ENCODE peak calls at places on chromosomes 7 and 10, in four cellular contexts. A is body of pancreas; L is CD4-positive, alpha-beta memory T cell; C is astrocyte. I is an unnamed sample.
A peak's percentile ranks its signal among the peaks of the same experiment; 100 is the strongest.

GRCh38 chr10:79274279-79275104 is 72.8 kb upstream of the PPIF start:
- DNase-seq in A (peak; percentile 56), L (no peak), C (peak; percentile 62), I (peak; percentile 88)

GRCh38 chr10:116274141-116274861 is 1.3 kb upstream of the GFRA1 start:
- DNase-seq in A (peak; percentile 16), C (no peak), L (no peak), I (no peak)

GRCh38 chr10:100346351-100346764 is 675 bp upstream of the SCD start:
- DNase-seq in C (peak; percentile 75), A (peak; percentile 28), L (peak; percentile 21), I (peak; percentile 88)

GRCh38 chr7:147510913-147511312 is 1079.7 kb upstream of the C7orf33 start:
- DNase-seq in A (no peak), L (no peak), C (peak; percentile 44), I (no peak)

GRCh38 chr7:158584392-158584791 is 3.2 kb downstream of the PTPRN2 start:
- DNase-seq in A (no peak), C (no peak), L (no peak), I (no peak)

GRCh38 chr7:92830532-92831110 is 5.8 kb downstream of the CDK6 start:
- DNase-seq in L (no peak), A (no peak), C (peak; percentile 35), I (no peak)

GRCh38 chr10:93006435-93007039 is 54.1 kb upstream of the CYP26C1 start:
- DNase-seq in C (peak; percentile 44), A (no peak), L (no peak), I (no peak)

GRCh38 chr7:28623863-28624262 is 211.5 kb downstream of the CREB5 start:
- DNase-seq in A (no peak), C (no peak), L (no peak), I (no peak)

GRCh38 chr10:791639-792038 is 102.2 kb upstream of the DIP2C start:
- DNase-seq in A (no peak), C (no peak), L (no peak), I (no peak)

GRCh38 chr10:97876387-97876786 is 26.7 kb downstream of the GOLGA7B start:
- DNase-seq in A (no peak), C (no peak), L (no peak), I (no peak)

GRCh38 chr10:122435212-122435827 is 19.1 kb upstream of the ARMS2 start:
- DNase-seq in L (peak; percentile 62), C (no peak), A (no peak), I (no peak)

GRCh38 chr7:48295572-48295971 is 124.3 kb downstream of the ABCA13 start:
- DNase-seq in C (no peak), A (no peak), L (no peak), I (no peak)

GRCh38 chr10:133460208-133460769 is 6.5 kb downstream of the SCART1 start:
- DNase-seq in A (no peak), C (no peak), L (no peak), I (no peak)

GRCh38 chr7:41504581-41504980 is 198.3 kb downstream of the INHBA start:
- DNase-seq in A (no peak), L (no peak), C (no peak), I (no peak)

GRCh38 chr7:116687801-116688201 is 15.8 kb downstream of the MET start:
- DNase-seq in A (no peak), L (no peak), C (peak; percentile 86), I (no peak)

GRCh38 chr7:123070702-123071286 is 75.3 kb upstream of the TAS2R16 start:
- DNase-seq in A (peak; percentile 26), C (no peak), L (no peak), I (peak; percentile 43)

GRCh38 chr10:48384699-48384982 is 78.2 kb downstream of the MAPK8 start:
- DNase-seq in C (no peak), L (no peak), A (no peak), I (peak; percentile 23)

GRCh38 chr10:32931593-32931992 is 26.4 kb downstream of the ITGB1 start:
- DNase-seq in L (no peak), A (no peak), C (no peak), I (no peak)

GRCh38 chr7:8640671-8641070 is 207.3 kb downstream of the NXPH1 start:
- DNase-seq in L (no peak), A (no peak), C (no peak), I (no peak)

GRCh38 chr7:133479456-133480097 is 226.7 kb downstream of the EXOC4 start:
- DNase-seq in C (no peak), A (no peak), L (no peak), I (peak; percentile 13)

GRCh38 chr7:133480868-133481267 is 228.0 kb downstream of the EXOC4 start:
- DNase-seq in L (no peak), C (no peak), A (no peak), I (no peak)

GRCh38 chr7:133477786-133478185 is 224.9 kb downstream of the EXOC4 start:
- DNase-seq in C (no peak), A (no peak), L (no peak), I (no peak)

GRCh38 chr7:133475655-133476054 is 222.8 kb downstream of the EXOC4 start:
- DNase-seq in A (no peak), L (no peak), C (no peak), I (no peak)

GRCh38 chr7:133478591-133479135 is 225.8 kb downstream of the EXOC4 start:
- DNase-seq in C (no peak), L (no peak), A (no peak), I (no peak)
- H3K4me1 ChIP-seq in C (peaks cover 6% of the 10 kb centered on the region), L (peaks cover 8% of the 10 kb centered on the region), A (no peaks in the 10 kb centered on the region), I (peaks cover 14% of the 10 kb centered on the region)

GRCh38 chr7:108002726-108003590 is at the start of gene LAMB1:
- DNase-seq in L (no peak), A (peak; percentile 66), C (peak; percentile 72), I (peak; percentile 87)
- H3K4me3 ChIP-seq in L (peak within 1 kb of the TSS; percentile 13), A (peak within 1 kb of the TSS; percentile 80), C (peak within 1 kb of the TSS; percentile 90), I (peak within 1 kb of the TSS; percentile 93)

DNA sequence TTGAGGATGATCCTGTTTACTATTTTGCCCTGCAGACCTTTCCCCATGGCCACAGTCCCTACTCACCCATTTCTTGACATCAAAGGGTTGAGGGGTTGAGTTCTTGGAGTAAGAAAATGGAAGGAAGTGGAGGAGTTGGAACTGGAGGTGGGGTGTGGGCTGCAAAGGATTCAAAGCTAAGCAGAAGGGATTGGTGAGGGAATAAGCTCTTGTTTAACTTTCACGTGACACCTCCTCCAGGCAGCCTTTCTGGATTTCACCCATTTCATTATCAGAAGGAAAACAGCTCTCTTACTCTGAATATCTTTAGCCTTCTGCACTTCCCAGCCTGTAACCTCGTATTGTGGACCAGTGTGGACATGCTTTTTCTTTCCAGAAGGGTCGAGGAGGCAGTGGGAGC is 13.7 kb downstream of the MOSPD3 start:
- DNase-seq in A (no peak), L (no peak), C (no peak), I (no peak)
- H3K4me1 ChIP-seq in A (peaks cover 3% of the 10 kb centered on the region), L (peaks cover 24% of the 10 kb centered on the region), C (no peaks in the 10 kb centered on the region), I (no peaks in the 10 kb centered on the region)

DNA sequence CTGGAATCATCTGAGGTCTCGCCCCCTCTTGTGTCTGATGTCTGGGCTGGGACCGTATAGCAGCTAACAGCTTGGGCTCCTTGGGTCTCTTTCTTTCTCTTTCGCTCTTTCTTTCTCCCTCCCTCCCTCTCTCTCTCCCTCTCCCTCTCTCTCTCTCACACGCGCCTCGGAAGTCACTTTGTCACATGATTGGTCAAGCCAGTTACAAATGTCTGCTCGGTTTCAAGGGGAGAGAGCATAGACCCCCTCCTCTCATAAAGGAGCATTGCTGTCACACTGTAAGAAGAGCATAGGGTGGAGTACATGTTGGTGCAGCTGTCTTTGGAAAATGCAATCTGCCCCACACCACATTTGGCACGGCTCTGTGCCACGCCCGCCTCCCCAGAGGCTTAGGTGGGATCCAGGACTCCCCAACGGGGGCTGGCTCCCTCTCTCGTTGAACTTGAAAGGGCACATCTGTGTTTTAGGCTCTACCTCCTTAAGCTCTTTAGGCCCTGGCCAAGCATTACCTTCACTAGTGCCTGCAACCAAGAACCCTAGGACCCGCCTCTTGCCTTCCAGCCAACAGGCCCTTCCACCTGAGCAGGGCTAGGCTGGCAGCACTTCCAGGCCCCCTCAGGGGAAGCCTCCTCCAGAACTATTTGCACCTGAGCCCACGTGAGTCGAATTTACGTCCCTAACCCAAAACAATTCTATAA is 61.9 kb upstream of the CACUL1 start:
- DNase-seq in A (no peak), L (no peak), C (no peak), I (no peak)
- H3K4me3 ChIP-seq in A (no peak overlapping the region), L (no peak overlapping the region), C (no peak overlapping the region), I (no peak overlapping the region)

DNA sequence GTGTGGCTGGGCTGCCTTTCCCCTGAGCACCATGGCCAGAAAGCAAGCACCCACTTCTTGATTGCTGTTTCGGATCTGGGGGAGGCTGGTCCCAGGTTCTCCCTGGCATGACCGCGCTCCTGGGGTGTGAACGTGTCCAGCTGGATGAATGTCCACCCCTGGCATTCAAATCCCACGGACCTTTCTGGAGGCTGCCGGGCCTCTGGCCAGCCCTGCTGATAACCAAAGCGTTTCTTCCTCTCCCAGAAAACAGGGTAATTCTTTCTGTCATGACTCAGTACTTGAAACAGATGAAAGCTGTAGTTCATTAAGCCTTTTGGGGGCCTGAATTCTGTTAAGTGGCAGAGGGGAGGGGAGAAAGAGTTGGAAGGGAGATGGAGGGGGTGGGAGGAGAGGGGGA is 73.1 kb upstream of the SAMD8 start:
- DNase-seq in L (no peak), C (peak; percentile 77), A (peak; percentile 30), I (no peak)
- H3K4me1 ChIP-seq in L (peaks cover 6% of the 10 kb centered on the region), C (peaks cover 12% of the 10 kb centered on the region), A (peaks cover 5% of the 10 kb centered on the region), I (no peaks in the 10 kb centered on the region)

GRCh38 chr7:150520145-150520544 is 5.5 kb downstream of the GIMAP7 start:
- DNase-seq in L (no peak), C (no peak), A (no peak), I (no peak)
- H3K4me3 ChIP-seq in L (peak overlapping the region; percentile 74), C (no peak overlapping the region), A (no peak overlapping the region), I (no peak overlapping the region)

GRCh38 chr10:128070721-128071416 is 55.4 kb downstream of the MKI67 start:
- DNase-seq in A (no peak), C (no peak), L (no peak), I (no peak)
- H3K4me1 ChIP-seq in A (no peaks in the 10 kb centered on the region), C (peaks cover 4% of the 10 kb centered on the region), L (peaks cover 16% of the 10 kb centered on the region), I (no peaks in the 10 kb centered on the region)

GRCh38 chr7:27162930-27163775 is 2.2 kb downstream of the HOXA9 start:
- DNase-seq in L (no peak), A (no peak), C (no peak), I (no peak)
- H3K4me3 ChIP-seq in L (no peak overlapping the region), A (no peak overlapping the region), C (no peak overlapping the region), I (no peak overlapping the region)

DNA sequence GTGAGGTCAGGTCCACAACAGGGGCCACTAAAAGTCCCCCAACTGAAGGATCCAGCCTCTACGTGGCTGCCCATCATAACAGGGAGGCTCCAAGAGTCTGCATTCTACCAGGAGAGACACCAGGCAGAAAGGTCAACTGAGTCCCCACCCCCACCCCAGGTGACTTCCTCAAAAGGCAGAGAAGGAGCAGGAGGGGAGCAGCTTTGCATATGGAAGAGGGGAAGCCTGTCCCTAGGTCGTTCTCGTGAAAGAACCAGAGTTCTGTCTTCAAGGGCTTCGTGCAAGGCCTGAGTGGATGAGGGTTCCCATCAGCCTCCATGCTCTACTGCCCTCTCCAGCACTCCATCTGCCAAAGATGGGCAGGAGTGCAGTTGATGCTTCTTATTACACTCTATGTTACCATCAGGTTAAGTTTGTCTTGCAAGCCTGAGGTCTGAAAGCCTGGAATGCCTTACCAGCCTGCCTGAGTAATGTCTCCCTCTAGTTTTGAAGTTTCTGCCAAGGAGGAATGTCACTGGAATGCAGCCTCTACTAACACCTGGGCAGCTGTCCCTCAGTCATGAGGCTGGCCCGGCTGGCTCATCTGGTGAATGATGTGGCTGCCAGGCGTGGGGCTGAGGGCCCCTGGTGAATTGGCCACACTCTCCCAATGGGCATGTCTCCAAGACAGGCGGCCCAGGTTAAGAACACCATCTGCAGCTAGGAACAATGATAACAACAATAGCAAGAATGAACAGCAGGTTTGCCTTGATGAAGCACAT is 54.3 kb upstream of the SMNDC1 start:
- DNase-seq in C (peak; percentile 58), L (no peak), A (peak; percentile 27), I (no peak)
- H3K4me1 ChIP-seq in C (peaks cover 42% of the 10 kb centered on the region), L (peaks cover 60% of the 10 kb centered on the region), A (peaks cover 13% of the 10 kb centered on the region), I (peaks cover 4% of the 10 kb centered on the region)